ENCODE peak calls at places on chromosomes 1 and 21, in five cellular contexts. J is effector memory CD4-positive, alpha-beta T cell; I is ovary; W is CD8-positive, alpha-beta T cell; P is mesendoderm. U is an unnamed sample.

GRCh38 chr1:83497563-83497962 is 501.4 kb downstream of the TTLL7 start:
- DNase-seq in J (no peak), I (no peak), W (no peak), P (peak; percentile 56), U (no peak)

GRCh38 chr1:158992787-158993312 is 16.9 kb upstream of the IFI16 start:
- DNase-seq in J (no peak), I (no peak), W (no peak), P (no peak), U (no peak)

GRCh38 chr1:113307771-113308451 is 82.4 kb upstream of the MAGI3 start:
- DNase-seq in J (no peak), I (no peak), W (no peak), P (peak; percentile 73), U (no peak)

GRCh38 chr1:36083635-36084501 is at the start of gene TEKT2:
- DNase-seq in J (no peak), I (peak; percentile 44), W (no peak), P (peak; percentile 88), U (no peak)

GRCh38 chr1:168468042-168468809 is 75.6 kb downstream of the XCL2 start:
- DNase-seq in J (no peak), I (no peak), W (no peak), P (peak; percentile 68), U (no peak)

GRCh38 chr1:116008651-116009380 is 32.5 kb downstream of the SLC22A15 start:
- DNase-seq in J (no peak), I (no peak), W (no peak), P (no peak), U (no peak)

GRCh38 chr1:198776602-198777029 is 137.8 kb downstream of the PTPRC start:
- DNase-seq in J (no peak), I (no peak), W (no peak), P (peak; percentile 2), U (no peak)

GRCh38 chr1:244614113-244614836 is 38.7 kb upstream of the DESI2 start:
- DNase-seq in J (no peak), I (no peak), W (no peak), P (no peak), U (no peak)

GRCh38 chr1:115355069-115355468 is 17.0 kb upstream of the NGF start:
- DNase-seq in J (no peak), I (no peak), W (no peak), P (no peak), U (no peak)

GRCh38 chr1:45999507-45999906 is 132.9 kb downstream of the PIK3R3 start:
- DNase-seq in J (no peak), I (no peak), W (no peak), P (no peak), U (no peak)

GRCh38 chr1:225896937-225897549 is 8.1 kb upstream of the LEFTY1 start:
- DNase-seq in J (peak; percentile 66), I (no peak), W (peak; percentile 76), P (peak; percentile 56), U (peak; percentile 90)

GRCh38 chr1:115329965-115330364 is 8.1 kb downstream of the NGF start:
- DNase-seq in J (no peak), I (peak; percentile 51), W (no peak), P (no peak), U (no peak)

GRCh38 chr1:248788327-248788726 is 32.8 kb upstream of the LYPD8 start:
- DNase-seq in J (no peak), I (no peak), W (no peak), P (no peak), U (no peak)

GRCh38 chr1:24775901-24776300 is 30.7 kb downstream of the CLIC4 start:
- DNase-seq in J (no peak), I (no peak), W (no peak), P (no peak), U (no peak)

GRCh38 chr1:6385673-6386191 is 7.8 kb downstream of the ACOT7 start:
- DNase-seq in J (no peak), I (no peak), W (no peak), P (peak; percentile 96), U (no peak)

GRCh38 chr1:173503391-173503790 is 26.3 kb downstream of the PRDX6 start:
- DNase-seq in J (no peak), I (no peak), W (no peak), P (no peak), U (no peak)

GRCh38 chr1:121522061-121522759 is 337.4 kb downstream of the SRGAP2C start:
- DNase-seq in J (no peak), I (no peak), W (no peak), P (no peak), U (no peak)

GRCh38 chr21:25518491-25518911 is 88.8 kb downstream of the MRPL39 start:
- DNase-seq in J (no peak), I (no peak), W (no peak), P (peak; percentile 82), U (no peak)

GRCh38 chr1:219544163-219544846 is 68.6 kb downstream of the ZC3H11B start:
- DNase-seq in J (no peak), I (no peak), W (no peak), P (no peak), U (no peak)

GRCh38 chr21:42724226-42724920 is 71.0 kb downstream of the PDE9A start:
- DNase-seq in J (no peak), I (no peak), W (no peak), P (no peak), U (no peak)

GRCh38 chr1:218705911-218706893 is 361.1 kb downstream of the TGFB2 start:
- DNase-seq in J (no peak), I (peak; percentile 16), W (no peak), P (peak; percentile 53), U (no peak)

DNA sequence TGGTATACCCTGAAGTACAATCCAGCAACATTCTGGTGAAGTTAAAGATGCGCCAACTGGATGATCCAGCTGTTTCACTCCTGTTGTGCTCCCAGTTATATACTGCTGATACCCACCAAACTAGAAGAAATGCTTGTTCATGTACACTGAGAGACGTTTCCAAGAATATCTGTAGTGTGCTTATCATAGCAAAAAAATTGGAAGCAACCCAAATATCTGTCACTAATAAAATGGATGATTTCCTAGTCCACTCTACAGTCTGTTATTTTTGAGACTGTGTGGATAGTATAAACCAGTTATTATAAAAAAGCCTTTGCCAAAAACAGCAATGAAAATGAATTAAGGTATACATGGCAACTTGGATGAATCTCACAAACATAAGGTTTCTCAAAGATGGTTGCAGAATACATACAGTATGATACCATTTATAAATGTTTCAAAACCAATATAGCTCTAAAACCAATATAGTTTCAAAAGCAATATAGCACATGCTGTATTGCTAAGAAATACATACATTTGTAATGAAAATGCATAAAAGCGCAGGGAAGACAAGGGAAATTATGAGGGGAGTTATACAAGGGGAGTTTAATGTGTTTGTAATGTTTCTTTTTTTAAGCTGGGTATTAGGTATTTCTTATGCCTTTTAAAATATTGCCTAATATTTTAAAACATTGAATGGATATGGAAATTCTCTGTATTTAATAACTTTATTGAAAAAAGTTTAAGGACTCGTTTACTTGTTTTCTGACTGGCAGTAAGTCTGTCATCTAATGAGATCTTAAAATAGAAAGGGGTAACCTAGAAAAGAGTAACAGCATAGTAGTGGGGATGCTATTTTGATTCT is 36.5 kb downstream of the GPSM2 start:
- DNase-seq in J (no peak), I (no peak), W (no peak), P (no peak), U (no peak)
- H3K4me3 ChIP-seq in J (no peak overlapping the region), I (no peak overlapping the region), W (no peak overlapping the region), P (no peak overlapping the region), U (no peak overlapping the region)

GRCh38 chr1:160623860-160624259 is 23.0 kb downstream of the SLAMF1 start:
- DNase-seq in J (no peak), I (no peak), W (no peak), P (no peak), U (no peak)
- H3K36me3 ChIP-seq in J (peaks cover 34% of the 10 kb centered on the region), I (no peaks in the 10 kb centered on the region), W (no peaks in the 10 kb centered on the region), P (no peaks in the 10 kb centered on the region), U (peaks cover 27% of the 10 kb centered on the region)

DNA sequence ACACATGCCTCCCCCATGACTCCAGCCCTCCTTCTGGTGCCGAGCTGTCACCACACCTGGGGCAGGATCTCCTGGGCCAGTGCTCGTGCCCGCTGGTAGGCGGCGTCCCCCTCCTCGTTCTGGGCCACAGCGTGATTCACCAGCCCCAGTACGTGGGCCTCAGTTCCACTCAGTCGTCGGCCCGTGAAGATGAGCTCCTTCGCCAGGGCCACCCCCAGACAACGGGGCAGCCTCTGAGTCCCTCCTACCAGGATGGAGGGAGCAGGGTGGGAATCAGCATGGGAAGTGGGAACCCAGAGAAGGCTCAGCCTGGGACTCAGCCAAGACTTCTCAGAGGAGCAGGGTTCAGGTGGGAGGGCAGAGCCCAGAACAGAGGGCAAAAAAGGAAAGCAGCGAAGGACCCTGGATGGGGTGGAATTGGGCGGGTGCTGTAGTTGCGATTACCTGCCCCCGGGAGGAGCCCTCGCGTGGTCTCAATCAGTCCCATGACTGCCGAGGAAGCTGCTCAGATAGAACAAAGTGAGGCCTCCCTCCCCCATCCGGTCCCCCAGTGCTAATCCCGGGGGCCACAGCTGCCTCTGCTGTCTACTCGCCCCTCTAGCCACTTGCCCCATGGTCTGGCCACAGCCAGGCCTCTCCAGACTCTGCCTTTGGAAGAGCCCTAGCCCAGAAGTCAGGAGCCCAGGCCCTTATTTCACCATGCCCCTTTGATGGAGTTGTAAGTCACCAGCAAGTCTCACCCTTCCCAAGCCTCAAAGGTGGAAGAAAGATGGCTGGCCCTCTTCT is 16.8 kb downstream of the ECHDC2 start:
- DNase-seq in J (no peak), I (no peak), W (peak; percentile 57), P (peak; percentile 68), U (peak; percentile 56)
- H3K27ac ChIP-seq in J (no peak overlapping the region), I (no peak overlapping the region), W (no peak overlapping the region), P (no peak overlapping the region), U (no peak overlapping the region)

GRCh38 chr1:203481186-203481585 is 5.6 kb downstream of the PRELP start:
- DNase-seq in J (no peak), I (no peak), W (no peak), P (no peak), U (no peak)
- H3K4me3 ChIP-seq in J (no peak overlapping the region), I (peak overlapping the region; percentile 62), W (no peak overlapping the region), P (no peak overlapping the region), U (no peak overlapping the region)

GRCh38 chr1:174988986-174989385 is 10.8 kb upstream of the CACYBP start:
- DNase-seq in J (no peak), I (no peak), W (no peak), P (no peak), U (no peak)

GRCh38 chr1:174984952-174985351 is 14.8 kb upstream of the CACYBP start:
- DNase-seq in J (no peak), I (no peak), W (no peak), P (no peak), U (no peak)

GRCh38 chr1:174988539-174988938 is 11.2 kb upstream of the CACYBP start:
- DNase-seq in J (no peak), I (no peak), W (no peak), P (no peak), U (no peak)

DNA sequence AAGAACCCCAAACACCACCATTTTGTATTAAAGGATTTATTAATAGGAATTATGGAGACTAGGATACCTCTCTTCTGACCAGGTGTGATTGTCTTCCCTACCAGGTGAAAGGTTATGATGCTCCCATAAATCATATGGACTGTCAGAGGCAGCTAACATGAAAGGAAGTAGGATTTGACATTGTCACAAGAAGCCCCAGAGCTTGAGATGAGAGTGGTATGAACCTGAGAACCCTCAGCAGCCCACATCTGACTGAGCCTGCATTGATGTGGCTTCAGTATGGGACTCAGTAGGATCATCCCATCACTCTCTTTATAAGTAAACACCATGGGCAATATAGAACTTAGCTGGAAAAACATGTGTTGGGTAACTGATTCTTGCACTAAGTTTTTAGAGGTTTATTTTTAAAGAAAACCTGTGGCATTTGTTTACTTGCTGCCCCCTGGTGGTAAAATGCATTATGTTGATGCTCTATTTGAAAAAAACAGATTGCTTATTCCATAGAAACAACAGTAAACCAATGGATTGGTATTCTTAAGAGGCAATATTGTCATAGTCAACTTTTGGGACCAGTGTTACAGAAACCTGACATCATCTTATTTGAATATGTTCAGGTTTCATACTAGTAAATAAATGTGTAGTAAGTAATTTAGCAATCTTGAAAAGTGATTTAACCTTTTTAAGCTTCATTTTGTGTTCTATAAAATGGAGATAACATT is 16.6 kb upstream of the CACYBP start:
- DNase-seq in J (no peak), I (no peak), W (no peak), P (peak; percentile 53), U (peak; percentile 57)
- H3K36me3 ChIP-seq in J (peaks cover 24% of the 10 kb centered on the region), I (no peaks in the 10 kb centered on the region), W (peaks cover 12% of the 10 kb centered on the region), P (no peaks in the 10 kb centered on the region), U (peaks cover 47% of the 10 kb centered on the region)

GRCh38 chr1:21174230-21174629 is 2.5 kb downstream of the EIF4G3 start:
- DNase-seq in J (no peak), I (no peak), W (no peak), P (no peak), U (no peak)
- H3K27ac ChIP-seq in J (no peak overlapping the region), I (peak overlapping the region; percentile 85), W (no peak overlapping the region), P (no peak overlapping the region), U (no peak overlapping the region)

U was measured in CD4-positive, CD25-positive, alpha-beta regulatory T cell.